ENCODE peak calls at places on chromosomes 3 and 15, in nine cellular contexts. One of them, this sample, is unnamed.

GRCh38 chr3:59161048-59161447 is 111.2 kb upstream of the CFAP20DC start:
- DNase-seq in activated T-cell treated with anti-CD3 and anti-CD28 coated beads for 1 hour: no peak
- DNase-seq in non-pigmented ciliary epithelial cell: no peak
- DNase-seq in HFF-Myc: no peak
- DNase-seq in EH: no peak
- DNase-seq in AG04449: no peak
- DNase-seq in uterus: no peak
- DNase-seq in left colon: no peak
- DNase-seq in anterior cingulate cortex: no peak
- DNase-seq in this sample: no peak

GRCh38 chr15:22884344-22884743 is 45.9 kb downstream of the NIPA2 start:
- DNase-seq in activated T-cell treated with anti-CD3 and anti-CD28 coated beads for 1 hour: no peak
- DNase-seq in EH: no peak
- DNase-seq in left colon: no peak
- DNase-seq in HFF-Myc: no peak
- DNase-seq in anterior cingulate cortex: no peak
- DNase-seq in AG04449: no peak
- DNase-seq in uterus: no peak
- DNase-seq in non-pigmented ciliary epithelial cell: no peak
- DNase-seq in this sample: no peak

GRCh38 chr15:99472416-99473145 is 93.2 kb upstream of the MEF2A start:
- DNase-seq in anterior cingulate cortex: no peak
- DNase-seq in activated T-cell treated with anti-CD3 and anti-CD28 coated beads for 1 hour: no peak
- DNase-seq in non-pigmented ciliary epithelial cell: no peak
- DNase-seq in uterus: no peak
- DNase-seq in AG04449: no peak
- DNase-seq in HFF-Myc: no peak
- DNase-seq in left colon: no peak
- DNase-seq in EH: no peak
- DNase-seq in this sample: no peak

GRCh38 chr3:55491296-55491816 is 4.2 kb upstream of the WNT5A start:
- DNase-seq in uterus: peak
- DNase-seq in AG04449: peak
- DNase-seq in EH: peak
- DNase-seq in anterior cingulate cortex: no peak
- DNase-seq in non-pigmented ciliary epithelial cell: no peak
- DNase-seq in HFF-Myc: no peak
- DNase-seq in activated T-cell treated with anti-CD3 and anti-CD28 coated beads for 1 hour: no peak
- DNase-seq in left colon: no peak
- DNase-seq in this sample: no peak

GRCh38 chr3:46959169-46959515 is 17.4 kb downstream of the CCDC12 start:
- DNase-seq in activated T-cell treated with anti-CD3 and anti-CD28 coated beads for 1 hour: no peak
- DNase-seq in EH: no peak
- DNase-seq in anterior cingulate cortex: no peak
- DNase-seq in uterus: no peak
- DNase-seq in HFF-Myc: no peak
- DNase-seq in AG04449: no peak
- DNase-seq in left colon: no peak
- DNase-seq in non-pigmented ciliary epithelial cell: no peak
- DNase-seq in this sample: no peak

GRCh38 chr3:168933614-168934013 is 729.9 kb downstream of the MECOM start:
- DNase-seq in HFF-Myc: no peak
- DNase-seq in left colon: no peak
- DNase-seq in anterior cingulate cortex: no peak
- DNase-seq in EH: peak
- DNase-seq in uterus: no peak
- DNase-seq in non-pigmented ciliary epithelial cell: peak
- DNase-seq in AG04449: peak
- DNase-seq in activated T-cell treated with anti-CD3 and anti-CD28 coated beads for 1 hour: no peak
- DNase-seq in this sample: no peak

GRCh38 chr15:89090791-89091666 is 2.8 kb downstream of the ABHD2 start:
- DNase-seq in HFF-Myc: peak
- DNase-seq in AG04449: no peak
- DNase-seq in activated T-cell treated with anti-CD3 and anti-CD28 coated beads for 1 hour: peak
- DNase-seq in uterus: peak
- DNase-seq in EH: peak
- DNase-seq in anterior cingulate cortex: no peak
- DNase-seq in left colon: peak
- DNase-seq in non-pigmented ciliary epithelial cell: no peak
- DNase-seq in this sample: no peak

GRCh38 chr3:52230889-52231499 is 5.5 kb upstream of the TLR9 start:
- DNase-seq in HFF-Myc: no peak
- DNase-seq in left colon: no peak
- DNase-seq in EH: no peak
- DNase-seq in uterus: no peak
- DNase-seq in non-pigmented ciliary epithelial cell: no peak
- DNase-seq in AG04449: no peak
- DNase-seq in anterior cingulate cortex: no peak
- DNase-seq in activated T-cell treated with anti-CD3 and anti-CD28 coated beads for 1 hour: no peak
- DNase-seq in this sample: no peak

GRCh38 chr3:105473521-105474223 is 107.0 kb downstream of the ALCAM start:
- DNase-seq in anterior cingulate cortex: no peak
- DNase-seq in HFF-Myc: no peak
- DNase-seq in activated T-cell treated with anti-CD3 and anti-CD28 coated beads for 1 hour: no peak
- DNase-seq in left colon: no peak
- DNase-seq in AG04449: peak
- DNase-seq in uterus: no peak
- DNase-seq in EH: peak
- DNase-seq in non-pigmented ciliary epithelial cell: peak
- DNase-seq in this sample: no peak

GRCh38 chr3:161854232-161854771 is 357.7 kb downstream of the OTOL1 start:
- DNase-seq in uterus: no peak
- DNase-seq in EH: peak
- DNase-seq in activated T-cell treated with anti-CD3 and anti-CD28 coated beads for 1 hour: no peak
- DNase-seq in left colon: peak
- DNase-seq in HFF-Myc: peak
- DNase-seq in AG04449: peak
- DNase-seq in anterior cingulate cortex: no peak
- DNase-seq in non-pigmented ciliary epithelial cell: peak
- DNase-seq in this sample: no peak

GRCh38 chr15:56759450-56759845 is 26.1 kb upstream of the ZNF280D start:
- DNase-seq in non-pigmented ciliary epithelial cell: peak
- DNase-seq in uterus: no peak
- DNase-seq in HFF-Myc: peak
- DNase-seq in AG04449: peak
- DNase-seq in activated T-cell treated with anti-CD3 and anti-CD28 coated beads for 1 hour: no peak
- DNase-seq in anterior cingulate cortex: no peak
- DNase-seq in left colon: no peak
- DNase-seq in EH: peak
- DNase-seq in this sample: no peak

GRCh38 chr15:39054128-39054732 is 489.6 kb upstream of the RASGRP1 start:
- DNase-seq in uterus: no peak
- DNase-seq in EH: no peak
- DNase-seq in anterior cingulate cortex: no peak
- DNase-seq in AG04449: no peak
- DNase-seq in left colon: no peak
- DNase-seq in non-pigmented ciliary epithelial cell: no peak
- DNase-seq in activated T-cell treated with anti-CD3 and anti-CD28 coated beads for 1 hour: no peak
- DNase-seq in HFF-Myc: no peak
- DNase-seq in this sample: peak

GRCh38 chr15:29698030-29698701 is 124.1 kb downstream of the TJP1 start:
- DNase-seq in anterior cingulate cortex: no peak
- DNase-seq in uterus: no peak
- DNase-seq in left colon: no peak
- DNase-seq in EH: peak
- DNase-seq in non-pigmented ciliary epithelial cell: peak
- DNase-seq in activated T-cell treated with anti-CD3 and anti-CD28 coated beads for 1 hour: no peak
- DNase-seq in AG04449: peak
- DNase-seq in HFF-Myc: peak
- DNase-seq in this sample: no peak

GRCh38 chr3:24128195-24129005 is 183.3 kb downstream of the NR1D2 start:
- DNase-seq in HFF-Myc: peak
- DNase-seq in left colon: no peak
- DNase-seq in AG04449: no peak
- DNase-seq in uterus: no peak
- DNase-seq in activated T-cell treated with anti-CD3 and anti-CD28 coated beads for 1 hour: no peak
- DNase-seq in EH: peak
- DNase-seq in anterior cingulate cortex: no peak
- DNase-seq in non-pigmented ciliary epithelial cell: no peak
- DNase-seq in this sample: peak

GRCh38 chr3:59759298-59760169 is 709.7 kb upstream of the CFAP20DC start:
- DNase-seq in activated T-cell treated with anti-CD3 and anti-CD28 coated beads for 1 hour: no peak
- DNase-seq in non-pigmented ciliary epithelial cell: no peak
- DNase-seq in left colon: no peak
- DNase-seq in EH: peak
- DNase-seq in HFF-Myc: no peak
- DNase-seq in uterus: no peak
- DNase-seq in anterior cingulate cortex: peak
- DNase-seq in AG04449: no peak
- DNase-seq in this sample: no peak

GRCh38 chr15:56837281-56837680 is 81.2 kb upstream of the TCF12 start:
- DNase-seq in left colon: no peak
- DNase-seq in uterus: no peak
- DNase-seq in HFF-Myc: no peak
- DNase-seq in EH: peak
- DNase-seq in activated T-cell treated with anti-CD3 and anti-CD28 coated beads for 1 hour: no peak
- DNase-seq in AG04449: peak
- DNase-seq in non-pigmented ciliary epithelial cell: peak
- DNase-seq in anterior cingulate cortex: no peak
- DNase-seq in this sample: no peak

This sample was measured in NCI-H345.